ENCODE peak calls at places on chromosomes 7 and 10, in eight cellular contexts. T is HuH-7; G is activated T-helper 9 cell treated with anti-CD3 and anti-CD28 coated beads, Interleukin-2, amount 50 U/mL, for 16 hours; L is H9; X is B cell; A is NCI-H2029 treated with DMSO at 0.1 percent for 48 hours; F is spleen; C is left lung. Y is an unnamed sample.
A peak's percentile ranks its signal among the peaks of the same experiment; 100 is the strongest.

GRCh38 chr10:103373544-103373943 is 5.8 kb downstream of the TAF5 start:
- DNase-seq in T (no peak), L (no peak), X (no peak), A (no peak), G (no peak), C (no peak), F (no peak), Y (no peak)

GRCh38 chr7:105748701-105749100 is 127.7 kb downstream of the ATXN7L1 start:
- DNase-seq in F (no peak), X (no peak), L (no peak), C (no peak), T (no peak), G (no peak), A (no peak), Y (no peak)

GRCh38 chr7:112129655-112130323 is 76.4 kb downstream of the DOCK4 start:
- DNase-seq in T (peak; percentile 44), X (no peak), A (peak; percentile 89), F (no peak), C (peak; percentile 43), L (no peak), G (no peak), Y (peak; percentile 79)

GRCh38 chr10:77220150-77220549 is 417.5 kb downstream of the KCNMA1 start:
- DNase-seq in G (no peak), C (no peak), T (no peak), X (no peak), A (no peak), L (no peak), F (no peak), Y (no peak)

GRCh38 chr10:98422182-98422581 is 7.2 kb upstream of the PYROXD2 start:
- DNase-seq in F (no peak), L (no peak), A (no peak), G (no peak), T (no peak), C (no peak), X (no peak), Y (no peak)

GRCh38 chr7:87505122-87505521 is 29.6 kb upstream of the ABCB4 start:
- DNase-seq in G (no peak), T (no peak), A (no peak), F (no peak), X (no peak), L (no peak), C (no peak), Y (no peak)

GRCh38 chr10:133357293-133358151 is at the start of gene FUOM:
- DNase-seq in T (peak; percentile 90), G (peak; percentile 64), X (peak; percentile 99), C (peak; percentile 60), F (peak; percentile 94), L (peak; percentile 93), A (no peak), Y (peak; percentile 56)

GRCh38 chr7:118153551-118154177 is 30.3 kb upstream of the LSM8 start:
- DNase-seq in T (peak; percentile 21), G (no peak), X (peak; percentile 14), A (peak; percentile 38), L (no peak), F (no peak), C (no peak), Y (peak; percentile 59)

GRCh38 chr10:78623577-78624215 is 445.1 kb upstream of the ZMIZ1 start:
- DNase-seq in A (peak; percentile 11), G (no peak), T (no peak), F (no peak), L (no peak), X (no peak), C (no peak), Y (peak; percentile 13)

GRCh38 chr10:110497438-110498086 is at the start of gene DUSP5:
- DNase-seq in X (peak; percentile 97), F (peak; percentile 98), L (peak; percentile 90), A (no peak), C (peak; percentile 95), T (peak; percentile 89), G (peak; percentile 94), Y (peak; percentile 97)

GRCh38 chr7:55575733-55576132 is 3.4 kb upstream of the VOPP1 start:
- DNase-seq in F (no peak), G (no peak), L (no peak), A (no peak), X (no peak), C (no peak), T (no peak), Y (no peak)

Y was measured in MCF 10A.